ENCODE peak calls at places on chromosomes 6 and 20, in nine cellular contexts. I is SK-N-SH, U is HCT116, Y is MM.1S, D is PC-3, K is neural progenitor cell, H is hepatocyte, C is GM23338, B is GM23248. Z is an unnamed sample.

GRCh38 chr20:53510266-53510665 is 83.4 kb downstream of the ZNF217 start:
- DNase-seq in H (no peak), U (no peak), I (no peak), B (no peak), D (no peak), Y (no peak), K (no peak), C (no peak), Z (no peak)

GRCh38 chr20:49558826-49559225 is 9.1 kb downstream of the PTGIS start:
- DNase-seq in D (no peak), Y (no peak), K (no peak), U (no peak), I (no peak), C (no peak), B (no peak), H (no peak), Z (no peak)

GRCh38 chr20:62922451-62922921 is 3.8 kb downstream of the DIDO1 start:
- DNase-seq in K (no peak), H (no peak), C (no peak), I (no peak), B (peak; percentile 19), D (no peak), U (no peak), Y (no peak), Z (peak; percentile 46)

GRCh38 chr6:151679081-151679480 is 128.4 kb upstream of the ESR1 start:
- DNase-seq in C (no peak), Y (no peak), H (no peak), U (no peak), K (no peak), I (no peak), D (peak; percentile 7), B (peak; percentile 88), Z (no peak)

GRCh38 chr6:21312118-21312517 is 281.4 kb upstream of the SOX4 start:
- DNase-seq in B (no peak), C (no peak), K (no peak), D (no peak), U (no peak), H (no peak), I (no peak), Y (no peak), Z (no peak)

GRCh38 chr6:37283786-37284185 is 25.8 kb upstream of the TMEM217 start:
- DNase-seq in Y (no peak), H (no peak), U (no peak), C (no peak), D (no peak), B (peak; percentile 61), I (no peak), K (no peak), Z (no peak)

GRCh38 chr20:53891306-53891894 is 179.0 kb downstream of the BCAS1 start:
- DNase-seq in C (no peak), D (peak; percentile 81), K (no peak), B (peak; percentile 68), Y (no peak), H (no peak), U (no peak), I (no peak), Z (no peak)

GRCh38 chr6:56837322-56837894 is 117.5 kb upstream of the BEND6 start:
- DNase-seq in B (no peak), Y (no peak), I (no peak), H (no peak), U (no peak), C (peak; percentile 35), K (no peak), D (no peak), Z (no peak)

GRCh38 chr6:29760328-29760727 is 37.1 kb downstream of the HLA-F start:
- DNase-seq in U (no peak), Y (no peak), K (no peak), I (no peak), H (no peak), C (peak; percentile 34), B (no peak), D (no peak), Z (peak; percentile 72)

GRCh38 chr20:3811421-3812258 is 8.7 kb upstream of the AP5S1 start:
- DNase-seq in Y (no peak), D (peak; percentile 99), C (no peak), I (peak; percentile 93), U (peak; percentile 93), H (peak; percentile 95), B (peak; percentile 98), K (no peak), Z (no peak)

GRCh38 chr6:137020771-137021170 is 24.0 kb downstream of the IL20RA start:
- DNase-seq in C (no peak), I (peak; percentile 38), H (no peak), U (no peak), D (no peak), K (no peak), B (no peak), Y (no peak), Z (no peak)

GRCh38 chr6:139296927-139297326 is 5.1 kb upstream of the TXLNB start:
- DNase-seq in K (no peak), D (peak; percentile 66), H (no peak), U (no peak), B (peak; percentile 64), Y (no peak), C (no peak), I (no peak), Z (no peak)

GRCh38 chr6:132190097-132190814 is 211.0 kb downstream of the MOXD1 start:
- DNase-seq in H (no peak), D (peak; percentile 35), B (peak; percentile 46), C (no peak), I (no peak), Y (peak; percentile 58), U (peak; percentile 3), K (no peak), Z (no peak)

GRCh38 chr6:118894425-118895240 is 681 bp downstream of the ASF1A start:
- DNase-seq in H (peak; percentile 74), K (peak; percentile 67), C (peak; percentile 45), Y (peak; percentile 53), I (peak; percentile 81), B (peak; percentile 87), D (peak; percentile 40), U (no peak), Z (peak; percentile 78)

GRCh38 chr6:56374841-56375369 is 127.5 kb upstream of the COL21A1 start:
- DNase-seq in U (no peak), B (peak; percentile 86), H (no peak), K (no peak), C (no peak), Y (no peak), I (no peak), D (no peak), Z (no peak)

GRCh38 chr6:75524322-75524972 is 30.8 kb upstream of the FILIP1 start:
- DNase-seq in H (peak; percentile 73), D (peak; percentile 88), C (peak; percentile 1), B (peak; percentile 79), I (no peak), U (peak; percentile 10), Y (no peak), K (peak; percentile 6), Z (no peak)

GRCh38 chr20:48332555-48332954 is 495.2 kb downstream of the PREX1 start:
- DNase-seq in B (no peak), D (peak; percentile 91), Y (no peak), K (no peak), H (no peak), I (no peak), C (no peak), U (no peak), Z (no peak)

GRCh38 chr6:158854214-158855101 is 35.3 kb upstream of the EZR start:
- DNase-seq in H (peak; percentile 48), K (no peak), D (peak; percentile 44), B (peak; percentile 49), C (peak; percentile 72), Y (no peak), I (no peak), U (no peak), Z (peak; percentile 60)

GRCh38 chr20:5919634-5920544 is 30.4 kb downstream of the TRMT6 start:
- DNase-seq in H (no peak), U (no peak), B (no peak), D (peak; percentile 52), Y (no peak), K (no peak), I (no peak), C (no peak), Z (no peak)

GRCh38 chr20:54173653-54174451 is at the start of gene CYP24A1:
- DNase-seq in U (no peak), D (peak; percentile 39), B (peak; percentile 64), Y (peak; percentile 14), H (peak; percentile 37), C (peak; percentile 57), I (peak; percentile 52), K (peak; percentile 65), Z (no peak)

GRCh38 chr6:52545844-52546119 is 31.1 kb downstream of the TRAM2 start:
- DNase-seq in U (no peak), C (no peak), K (no peak), Y (no peak), I (no peak), D (no peak), B (no peak), H (no peak), Z (no peak)
- TF ChIP-seq EZH2phosphoT487 in U (no peak), C (no peak), K (no peak), Y (no peak), I (no peak), D (no peak), B (no peak), H (no peak), Z (no peak)

DNA sequence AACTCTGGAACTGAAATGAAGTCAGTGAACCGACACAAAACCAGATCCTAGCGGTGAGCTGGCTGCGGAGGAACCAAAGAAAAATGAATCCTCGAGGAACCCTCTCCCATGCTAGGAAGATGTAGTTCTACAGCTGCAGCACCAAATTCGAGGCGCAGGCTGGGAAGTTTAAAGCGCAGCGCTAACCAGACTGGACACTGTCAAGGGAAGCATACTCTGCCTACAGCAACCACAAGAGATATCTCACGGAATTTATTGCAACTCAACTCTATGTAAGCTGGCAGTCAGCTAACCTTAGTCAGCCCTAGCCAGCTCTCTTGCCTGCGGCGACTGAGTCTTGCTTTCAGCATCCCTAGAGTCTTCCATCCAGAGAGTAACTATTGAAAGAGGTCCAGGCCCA is 3.7 kb upstream of the HTR1B start:
- DNase-seq in B (peak; percentile 48), Y (no peak), K (no peak), D (peak; percentile 29), U (no peak), C (peak; percentile 34), I (no peak), H (peak; percentile 11), Z (no peak)
- H2AFZ ChIP-seq in B (peak overlapping the region; percentile 97), Y (peak overlapping the region; percentile 82), K (peak overlapping the region; percentile 97), D (no peak overlapping the region), U (no peak overlapping the region), C (peak overlapping the region; percentile 97), I (peak overlapping the region; percentile 97), H (peak overlapping the region; percentile 98), Z (no peak overlapping the region)

GRCh38 chr6:2768696-2769095 is 3.5 kb downstream of the WRNIP1 start:
- DNase-seq in U (no peak), Y (no peak), I (no peak), D (peak; percentile 42), C (no peak), K (no peak), H (no peak), B (no peak), Z (no peak)
- TF ChIP-seq EZH2phosphoT487 in U (no peak), Y (no peak), I (no peak), D (no peak), C (no peak), K (no peak), H (no peak), B (no peak), Z (no peak)

DNA sequence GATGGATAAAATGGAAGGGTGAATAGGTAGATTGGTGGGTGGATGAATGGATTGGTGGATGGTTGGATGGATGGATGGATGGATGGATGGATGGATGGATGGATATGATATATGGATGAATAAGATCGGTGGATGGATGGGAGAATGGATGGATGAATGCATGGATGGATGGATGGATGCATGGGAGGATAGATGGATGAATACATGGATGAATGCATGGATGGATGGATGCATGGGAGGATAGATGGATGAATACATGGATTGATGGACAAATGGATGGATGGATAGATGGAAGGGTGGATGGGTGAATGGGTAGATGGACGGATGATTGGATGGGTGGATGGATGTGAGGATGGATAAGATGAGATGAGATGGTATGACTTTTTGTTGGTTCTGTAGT is 95.7 kb upstream of the DUSP22 start:
- DNase-seq in C (no peak), Y (no peak), U (no peak), D (no peak), K (no peak), H (no peak), B (no peak), I (no peak), Z (no peak)
- H2AFZ ChIP-seq in C (no peak overlapping the region), Y (no peak overlapping the region), U (no peak overlapping the region), D (no peak overlapping the region), K (no peak overlapping the region), H (no peak overlapping the region), B (no peak overlapping the region), I (no peak overlapping the region), Z (no peak overlapping the region)

Z was measured in OCI-LY7.